ENCODE peak calls at places on chromosome 14, in four cellular contexts. One of them, this sample, is unnamed.

GRCh38 chr14:49621114-49621881 is 699 bp downstream of the MGAT2 start:
- DNase-seq in H9: peak; percentile 64
- DNase-seq in foreskin keratinocyte: no peak
- DNase-seq in tibial artery: peak; percentile 72
- DNase-seq in this sample: peak; percentile 34

GRCh38 chr14:38743941-38744611 is 359.0 kb downstream of the SEC23A start:
- DNase-seq in H9: no peak
- DNase-seq in foreskin keratinocyte: no peak
- DNase-seq in tibial artery: no peak
- DNase-seq in this sample: no peak

GRCh38 chr14:20327005-20327869 is 5.8 kb downstream of the CCNB1IP1 start:
- DNase-seq in H9: no peak
- DNase-seq in foreskin keratinocyte: peak; percentile 53
- DNase-seq in tibial artery: no peak
- DNase-seq in this sample: peak; percentile 25

GRCh38 chr14:84237881-84238280 is 1292.1 kb upstream of the FLRT2 start:
- DNase-seq in H9: no peak
- DNase-seq in foreskin keratinocyte: no peak
- DNase-seq in tibial artery: no peak
- DNase-seq in this sample: no peak

GRCh38 chr14:23446291-23446851 is 10.9 kb upstream of the MYH7 start:
- DNase-seq in H9: no peak
- DNase-seq in foreskin keratinocyte: no peak
- DNase-seq in tibial artery: no peak
- DNase-seq in this sample: no peak

GRCh38 chr14:70127186-70127585 is 61.6 kb downstream of the SLC8A3 start:
- DNase-seq in H9: no peak
- DNase-seq in foreskin keratinocyte: no peak
- DNase-seq in tibial artery: no peak
- DNase-seq in this sample: no peak

GRCh38 chr14:103319422-103319821 is 14.6 kb upstream of the EIF5 start:
- DNase-seq in H9: no peak
- DNase-seq in foreskin keratinocyte: no peak
- DNase-seq in tibial artery: no peak
- DNase-seq in this sample: no peak

GRCh38 chr14:73173092-73173735 is 36.9 kb downstream of the PSEN1 start:
- DNase-seq in H9: no peak
- DNase-seq in foreskin keratinocyte: peak; percentile 17
- DNase-seq in tibial artery: no peak
- DNase-seq in this sample: peak; percentile 2

GRCh38 chr14:101188571-101188915 is 285.0 kb upstream of the RTL1 start:
- DNase-seq in H9: no peak
- DNase-seq in foreskin keratinocyte: no peak
- DNase-seq in tibial artery: no peak
- DNase-seq in this sample: no peak

GRCh38 chr14:31166271-31166561 is 41.4 kb downstream of the HECTD1 start:
- DNase-seq in H9: no peak
- DNase-seq in foreskin keratinocyte: no peak
- DNase-seq in tibial artery: no peak
- DNase-seq in this sample: no peak

This sample was measured in GF-D8.